ENCODE peak calls at places on chromosome 12, in seven cellular contexts. One of them, this sample, is unnamed.

GRCh38 chr12:46244273-46244672 is 24.6 kb downstream of the SLC38A1 start:
- DNase-seq in ELR: no peak
- DNase-seq in fibroblast of mammary gland: no peak
- DNase-seq in NCI-H345: no peak
- DNase-seq in stimulated activated CD8-positive, alpha-beta memory T cell treated with anti-CD3 and anti-CD28 coated beads, Interleukin-4, amount 100 ng/mL, for 1 hour: no peak
- DNase-seq in NCI-H1092 treated with DMSO at 0.1 percent for 48 hours: no peak
- DNase-seq in AG08396: no peak
- DNase-seq in this sample: no peak

GRCh38 chr12:79687711-79688270 is 3.0 kb downstream of the PAWR start:
- DNase-seq in stimulated activated CD8-positive, alpha-beta memory T cell treated with anti-CD3 and anti-CD28 coated beads, Interleukin-4, amount 100 ng/mL, for 1 hour: no peak
- DNase-seq in ELR: peak
- DNase-seq in fibroblast of mammary gland: peak
- DNase-seq in NCI-H345: no peak
- DNase-seq in AG08396: no peak
- DNase-seq in NCI-H1092 treated with DMSO at 0.1 percent for 48 hours: no peak
- DNase-seq in this sample: no peak

GRCh38 chr12:120474092-120474960 is 4.8 kb upstream of the SRSF9 start:
- DNase-seq in ELR: peak
- DNase-seq in AG08396: peak
- DNase-seq in NCI-H1092 treated with DMSO at 0.1 percent for 48 hours: no peak
- DNase-seq in NCI-H345: no peak
- DNase-seq in stimulated activated CD8-positive, alpha-beta memory T cell treated with anti-CD3 and anti-CD28 coated beads, Interleukin-4, amount 100 ng/mL, for 1 hour: no peak
- DNase-seq in fibroblast of mammary gland: peak
- DNase-seq in this sample: no peak

GRCh38 chr12:77179515-77179914 is 114.1 kb upstream of the E2F7 start:
- DNase-seq in stimulated activated CD8-positive, alpha-beta memory T cell treated with anti-CD3 and anti-CD28 coated beads, Interleukin-4, amount 100 ng/mL, for 1 hour: no peak
- DNase-seq in NCI-H345: no peak
- DNase-seq in NCI-H1092 treated with DMSO at 0.1 percent for 48 hours: no peak
- DNase-seq in AG08396: no peak
- DNase-seq in ELR: no peak
- DNase-seq in fibroblast of mammary gland: no peak
- DNase-seq in this sample: no peak

GRCh38 chr12:8127138-8127537 is 3.7 kb downstream of the CLEC4A start:
- DNase-seq in ELR: no peak
- DNase-seq in fibroblast of mammary gland: no peak
- DNase-seq in NCI-H1092 treated with DMSO at 0.1 percent for 48 hours: no peak
- DNase-seq in stimulated activated CD8-positive, alpha-beta memory T cell treated with anti-CD3 and anti-CD28 coated beads, Interleukin-4, amount 100 ng/mL, for 1 hour: no peak
- DNase-seq in NCI-H345: no peak
- DNase-seq in AG08396: no peak
- DNase-seq in this sample: no peak

GRCh38 chr12:68310370-68310769 is 21.8 kb downstream of the MDM1 start:
- DNase-seq in ELR: peak
- DNase-seq in NCI-H345: no peak
- DNase-seq in NCI-H1092 treated with DMSO at 0.1 percent for 48 hours: no peak
- DNase-seq in AG08396: peak
- DNase-seq in stimulated activated CD8-positive, alpha-beta memory T cell treated with anti-CD3 and anti-CD28 coated beads, Interleukin-4, amount 100 ng/mL, for 1 hour: no peak
- DNase-seq in fibroblast of mammary gland: peak
- DNase-seq in this sample: no peak

GRCh38 chr12:108320503-108321293 is 18.4 kb downstream of the CMKLR1 start:
- DNase-seq in AG08396: no peak
- DNase-seq in stimulated activated CD8-positive, alpha-beta memory T cell treated with anti-CD3 and anti-CD28 coated beads, Interleukin-4, amount 100 ng/mL, for 1 hour: no peak
- DNase-seq in ELR: no peak
- DNase-seq in fibroblast of mammary gland: no peak
- DNase-seq in NCI-H1092 treated with DMSO at 0.1 percent for 48 hours: no peak
- DNase-seq in NCI-H345: no peak
- DNase-seq in this sample: peak

GRCh38 chr12:953776-954175 is 4.3 kb upstream of the RAD52 start:
- DNase-seq in NCI-H1092 treated with DMSO at 0.1 percent for 48 hours: no peak
- DNase-seq in AG08396: peak
- DNase-seq in ELR: peak
- DNase-seq in stimulated activated CD8-positive, alpha-beta memory T cell treated with anti-CD3 and anti-CD28 coated beads, Interleukin-4, amount 100 ng/mL, for 1 hour: no peak
- DNase-seq in fibroblast of mammary gland: peak
- DNase-seq in NCI-H345: no peak
- DNase-seq in this sample: no peak

GRCh38 chr12:104290855-104291254 is 12.7 kb upstream of the EID3 start:
- DNase-seq in NCI-H345: no peak
- DNase-seq in fibroblast of mammary gland: no peak
- DNase-seq in ELR: no peak
- DNase-seq in AG08396: no peak
- DNase-seq in stimulated activated CD8-positive, alpha-beta memory T cell treated with anti-CD3 and anti-CD28 coated beads, Interleukin-4, amount 100 ng/mL, for 1 hour: no peak
- DNase-seq in NCI-H1092 treated with DMSO at 0.1 percent for 48 hours: no peak
- DNase-seq in this sample: no peak

GRCh38 chr12:94169966-94170689 is 21.8 kb downstream of the PLXNC1 start:
- DNase-seq in NCI-H1092 treated with DMSO at 0.1 percent for 48 hours: no peak
- DNase-seq in NCI-H345: no peak
- DNase-seq in AG08396: no peak
- DNase-seq in ELR: peak
- DNase-seq in stimulated activated CD8-positive, alpha-beta memory T cell treated with anti-CD3 and anti-CD28 coated beads, Interleukin-4, amount 100 ng/mL, for 1 hour: no peak
- DNase-seq in fibroblast of mammary gland: peak
- DNase-seq in this sample: no peak

GRCh38 chr12:51181558-51181957 is 8.6 kb upstream of the TFCP2 start:
- DNase-seq in AG08396: no peak
- DNase-seq in fibroblast of mammary gland: no peak
- DNase-seq in stimulated activated CD8-positive, alpha-beta memory T cell treated with anti-CD3 and anti-CD28 coated beads, Interleukin-4, amount 100 ng/mL, for 1 hour: no peak
- DNase-seq in NCI-H345: no peak
- DNase-seq in ELR: no peak
- DNase-seq in NCI-H1092 treated with DMSO at 0.1 percent for 48 hours: no peak
- DNase-seq in this sample: no peak

GRCh38 chr12:115204957-115205754 is 521.2 kb upstream of the TBX3 start:
- DNase-seq in fibroblast of mammary gland: peak
- DNase-seq in NCI-H345: no peak
- DNase-seq in AG08396: no peak
- DNase-seq in stimulated activated CD8-positive, alpha-beta memory T cell treated with anti-CD3 and anti-CD28 coated beads, Interleukin-4, amount 100 ng/mL, for 1 hour: no peak
- DNase-seq in ELR: peak
- DNase-seq in NCI-H1092 treated with DMSO at 0.1 percent for 48 hours: no peak
- DNase-seq in this sample: no peak